ENCODE peak calls at places on chromosome 13, in seven cellular contexts. L is NCI-H2081; G is activated CD4-positive, alpha-beta T cell treated with anti-CD3 and anti-CD28 coated beads, Interleukin-2, amount 50 U/mL, for 24 hours; Y is adrenal gland; K is GM10248; B is NCI-H1436; T is Calu3. M is an unnamed sample.

GRCh38 chr13:113579686-113580085 is 4.9 kb upstream of the TFDP1 start:
- DNase-seq in L (no peak), G (no peak), Y (no peak), K (no peak), B (no peak), T (no peak), M (no peak)

GRCh38 chr13:76854894-76855293 is 31.3 kb downstream of the KCTD12 start:
- DNase-seq in L (no peak), G (no peak), Y (no peak), K (no peak), B (no peak), T (no peak), M (no peak)

GRCh38 chr13:33637978-33638743 is 179.8 kb upstream of the RFC3 start:
- DNase-seq in L (no peak), G (no peak), Y (peak; percentile 67), K (no peak), B (no peak), T (no peak), M (no peak)

GRCh38 chr13:34011552-34012085 is 193.7 kb downstream of the RFC3 start:
- DNase-seq in L (peak; percentile 77), G (no peak), Y (peak; percentile 27), K (no peak), B (no peak), T (no peak), M (peak; percentile 41)

GRCh38 chr13:50843256-50844043 is at the start of gene DLEU7:
- DNase-seq in L (no peak), G (no peak), Y (no peak), K (no peak), B (no peak), T (no peak), M (no peak)

GRCh38 chr13:43905435-43906031 is 25.8 kb downstream of the LACC1 start:
- DNase-seq in L (peak; percentile 60), G (no peak), Y (peak; percentile 17), K (peak; percentile 48), B (peak; percentile 36), T (peak; percentile 23), M (peak; percentile 36)

GRCh38 chr13:48575014-48575413 is 42.1 kb upstream of the RCBTB2 start:
- DNase-seq in L (no peak), G (no peak), Y (no peak), K (no peak), B (no peak), T (no peak), M (no peak)

GRCh38 chr13:20940083-20940482 is 37.5 kb upstream of the XPO4 start:
- DNase-seq in L (no peak), G (no peak), Y (no peak), K (no peak), B (no peak), T (no peak), M (no peak)

GRCh38 chr13:109647699-109648098 is 138.7 kb downstream of the IRS2 start:
- DNase-seq in L (no peak), G (no peak), Y (no peak), K (no peak), B (no peak), T (no peak), M (no peak)

GRCh38 chr13:96848275-96848674 is 146.0 kb downstream of the OXGR1 start:
- DNase-seq in L (no peak), G (no peak), Y (no peak), K (no peak), B (no peak), T (no peak), M (no peak)

GRCh38 chr13:45943965-45944364 is 92.4 kb upstream of the SIAH3 start:
- DNase-seq in L (no peak), G (no peak), Y (no peak), K (no peak), B (no peak), T (no peak), M (no peak)

GRCh38 chr13:95296326-95296939 is 4.8 kb downstream of the ABCC4 start:
- DNase-seq in L (no peak), G (no peak), Y (peak; percentile 62), K (peak; percentile 42), B (no peak), T (peak; percentile 34), M (no peak)

GRCh38 chr13:73602295-73602694 is 531.9 kb downstream of the KLF12 start:
- DNase-seq in L (no peak), G (no peak), Y (no peak), K (no peak), B (no peak), T (no peak), M (no peak)